ENCODE peak calls at places on chromosomes 4 and X, in seven cellular contexts. One of them, this sample, is unnamed. For H3K9me3, the result is how much of the 10 kb centered on the place peaks cover.

GRCh38 chr4:8739820-8740665 is 131.6 kb downstream of the HMX1 start:
- DNase-seq in MM.1S: no peak
- DNase-seq in neural progenitor cell: no peak
- DNase-seq in HCT116: no peak
- DNase-seq in SK-N-SH: peak
- DNase-seq in PC-3: no peak
- DNase-seq in GM23248: no peak
- DNase-seq in this sample: no peak

GRCh38 chr4:91838181-91838861 is 465.4 kb upstream of the GRID2 start:
- DNase-seq in MM.1S: no peak
- DNase-seq in neural progenitor cell: no peak
- DNase-seq in HCT116: no peak
- DNase-seq in SK-N-SH: no peak
- DNase-seq in PC-3: no peak
- DNase-seq in GM23248: no peak
- DNase-seq in this sample: no peak

GRCh38 chr4:78213218-78213617 is 156.1 kb downstream of the FRAS1 start:
- DNase-seq in MM.1S: no peak
- DNase-seq in neural progenitor cell: no peak
- DNase-seq in HCT116: no peak
- DNase-seq in SK-N-SH: no peak
- DNase-seq in PC-3: no peak
- DNase-seq in GM23248: no peak
- DNase-seq in this sample: no peak

GRCh38 chr4:766559-767283 is 59.2 kb downstream of the CPLX1 start:
- DNase-seq in MM.1S: no peak
- DNase-seq in neural progenitor cell: no peak
- DNase-seq in HCT116: no peak
- DNase-seq in SK-N-SH: peak
- DNase-seq in PC-3: no peak
- DNase-seq in GM23248: no peak
- DNase-seq in this sample: no peak

GRCh38 chrX:70476934-70477733 is 32.5 kb downstream of the DLG3 start:
- DNase-seq in MM.1S: no peak
- DNase-seq in neural progenitor cell: peak
- DNase-seq in HCT116: peak
- DNase-seq in SK-N-SH: no peak
- DNase-seq in PC-3: peak
- DNase-seq in GM23248: peak
- DNase-seq in this sample: no peak

GRCh38 chr4:88107406-88108107 is 50.9 kb downstream of the ABCG2 start:
- DNase-seq in MM.1S: no peak
- DNase-seq in neural progenitor cell: no peak
- DNase-seq in HCT116: no peak
- DNase-seq in SK-N-SH: peak
- DNase-seq in PC-3: peak
- DNase-seq in GM23248: no peak
- DNase-seq in this sample: no peak

GRCh38 chrX:39832211-39832610 is 265.5 kb downstream of the BCOR start:
- DNase-seq in MM.1S: no peak
- DNase-seq in neural progenitor cell: no peak
- DNase-seq in HCT116: no peak
- DNase-seq in SK-N-SH: no peak
- DNase-seq in PC-3: no peak
- DNase-seq in GM23248: no peak
- DNase-seq in this sample: no peak

GRCh38 chr4:110119347-110119746 is 79.1 kb downstream of the ELOVL6 start:
- DNase-seq in MM.1S: no peak
- DNase-seq in neural progenitor cell: no peak
- DNase-seq in HCT116: no peak
- DNase-seq in SK-N-SH: no peak
- DNase-seq in PC-3: peak
- DNase-seq in GM23248: no peak
- DNase-seq in this sample: no peak

GRCh38 chr4:74283614-74284013 is 24.7 kb upstream of the EPGN start:
- DNase-seq in MM.1S: no peak
- DNase-seq in neural progenitor cell: no peak
- DNase-seq in HCT116: peak
- DNase-seq in SK-N-SH: no peak
- DNase-seq in PC-3: peak
- DNase-seq in GM23248: peak
- DNase-seq in this sample: no peak

GRCh38 chr4:2935762-2936743 is 27.2 kb downstream of the NOP14 start:
- DNase-seq in MM.1S: no peak
- DNase-seq in neural progenitor cell: peak
- DNase-seq in HCT116: peak
- DNase-seq in SK-N-SH: no peak
- DNase-seq in PC-3: peak
- DNase-seq in GM23248: peak
- DNase-seq in this sample: peak

GRCh38 chr4:17385403-17385802 is 126.5 kb downstream of the QDPR start:
- DNase-seq in MM.1S: peak
- DNase-seq in neural progenitor cell: no peak
- DNase-seq in HCT116: no peak
- DNase-seq in SK-N-SH: no peak
- DNase-seq in PC-3: no peak
- DNase-seq in GM23248: peak
- DNase-seq in this sample: peak

GRCh38 chrX:16586371-16587112 is 63.4 kb upstream of the S100G start:
- DNase-seq in MM.1S: no peak
- DNase-seq in neural progenitor cell: no peak
- DNase-seq in HCT116: no peak
- DNase-seq in SK-N-SH: no peak
- DNase-seq in PC-3: no peak
- DNase-seq in GM23248: no peak
- DNase-seq in this sample: no peak

GRCh38 chrX:123267220-123267619 is 83.1 kb downstream of the GRIA3 start:
- DNase-seq in MM.1S: no peak
- DNase-seq in neural progenitor cell: no peak
- DNase-seq in HCT116: no peak
- DNase-seq in SK-N-SH: no peak
- DNase-seq in PC-3: no peak
- DNase-seq in GM23248: peak
- DNase-seq in this sample: no peak

GRCh38 chr4:92953462-92953861 is 649.7 kb downstream of the GRID2 start:
- DNase-seq in MM.1S: no peak
- DNase-seq in neural progenitor cell: no peak
- DNase-seq in HCT116: no peak
- DNase-seq in SK-N-SH: no peak
- DNase-seq in PC-3: peak
- DNase-seq in GM23248: no peak
- DNase-seq in this sample: no peak

GRCh38 chrX:120468825-120469525 is at the start of gene LAMP2:
- DNase-seq in MM.1S: peak
- DNase-seq in neural progenitor cell: peak
- DNase-seq in HCT116: peak
- DNase-seq in SK-N-SH: peak
- DNase-seq in PC-3: peak
- DNase-seq in GM23248: peak
- DNase-seq in this sample: peak

GRCh38 chr4:145681518-145681917 is 1.6 kb downstream of the C4orf51 start:
- DNase-seq in MM.1S: no peak
- DNase-seq in neural progenitor cell: no peak
- DNase-seq in HCT116: no peak
- DNase-seq in SK-N-SH: no peak
- DNase-seq in PC-3: no peak
- DNase-seq in GM23248: peak
- DNase-seq in this sample: no peak

GRCh38 chrX:103919336-103919682 is 43.1 kb upstream of the TMSB15B start:
- DNase-seq in MM.1S: peak
- DNase-seq in neural progenitor cell: no peak
- DNase-seq in HCT116: no peak
- DNase-seq in SK-N-SH: no peak
- DNase-seq in PC-3: peak
- DNase-seq in GM23248: peak
- DNase-seq in this sample: peak

GRCh38 chr4:155600246-155600645 is 66.4 kb upstream of the GUCY1A1 start:
- DNase-seq in MM.1S: no peak
- DNase-seq in neural progenitor cell: no peak
- DNase-seq in HCT116: no peak
- DNase-seq in SK-N-SH: no peak
- DNase-seq in PC-3: no peak
- DNase-seq in GM23248: no peak
- DNase-seq in this sample: no peak

GRCh38 chr4:29653221-29653620 is 1066.9 kb upstream of the PCDH7 start:
- DNase-seq in MM.1S: no peak
- DNase-seq in neural progenitor cell: no peak
- DNase-seq in HCT116: no peak
- DNase-seq in SK-N-SH: no peak
- DNase-seq in PC-3: no peak
- DNase-seq in GM23248: no peak
- DNase-seq in this sample: no peak

GRCh38 chr4:113468165-113469022 is 293.1 kb downstream of the CAMK2D start:
- DNase-seq in MM.1S: no peak
- DNase-seq in neural progenitor cell: peak
- DNase-seq in HCT116: peak
- DNase-seq in SK-N-SH: peak
- DNase-seq in PC-3: peak
- DNase-seq in GM23248: peak
- DNase-seq in this sample: no peak

GRCh38 chr4:107854326-107855030 is 29.7 kb downstream of the SGMS2 start:
- DNase-seq in MM.1S: no peak
- DNase-seq in neural progenitor cell: no peak
- DNase-seq in HCT116: no peak
- DNase-seq in SK-N-SH: no peak
- DNase-seq in PC-3: peak
- DNase-seq in GM23248: peak
- DNase-seq in this sample: no peak

GRCh38 chr4:107855723-107856122 is 31.0 kb downstream of the SGMS2 start:
- DNase-seq in MM.1S: no peak
- DNase-seq in neural progenitor cell: no peak
- DNase-seq in HCT116: no peak
- DNase-seq in SK-N-SH: no peak
- DNase-seq in PC-3: no peak
- DNase-seq in GM23248: no peak
- DNase-seq in this sample: no peak

GRCh38 chr4:107850438-107850837 is 25.7 kb downstream of the SGMS2 start:
- DNase-seq in MM.1S: peak
- DNase-seq in neural progenitor cell: no peak
- DNase-seq in HCT116: no peak
- DNase-seq in SK-N-SH: no peak
- DNase-seq in PC-3: no peak
- DNase-seq in GM23248: no peak
- DNase-seq in this sample: no peak

GRCh38 chr4:107856901-107857300 is 32.2 kb downstream of the SGMS2 start:
- DNase-seq in MM.1S: no peak
- DNase-seq in neural progenitor cell: no peak
- DNase-seq in HCT116: no peak
- DNase-seq in SK-N-SH: no peak
- DNase-seq in PC-3: no peak
- DNase-seq in GM23248: no peak
- DNase-seq in this sample: no peak

DNA sequence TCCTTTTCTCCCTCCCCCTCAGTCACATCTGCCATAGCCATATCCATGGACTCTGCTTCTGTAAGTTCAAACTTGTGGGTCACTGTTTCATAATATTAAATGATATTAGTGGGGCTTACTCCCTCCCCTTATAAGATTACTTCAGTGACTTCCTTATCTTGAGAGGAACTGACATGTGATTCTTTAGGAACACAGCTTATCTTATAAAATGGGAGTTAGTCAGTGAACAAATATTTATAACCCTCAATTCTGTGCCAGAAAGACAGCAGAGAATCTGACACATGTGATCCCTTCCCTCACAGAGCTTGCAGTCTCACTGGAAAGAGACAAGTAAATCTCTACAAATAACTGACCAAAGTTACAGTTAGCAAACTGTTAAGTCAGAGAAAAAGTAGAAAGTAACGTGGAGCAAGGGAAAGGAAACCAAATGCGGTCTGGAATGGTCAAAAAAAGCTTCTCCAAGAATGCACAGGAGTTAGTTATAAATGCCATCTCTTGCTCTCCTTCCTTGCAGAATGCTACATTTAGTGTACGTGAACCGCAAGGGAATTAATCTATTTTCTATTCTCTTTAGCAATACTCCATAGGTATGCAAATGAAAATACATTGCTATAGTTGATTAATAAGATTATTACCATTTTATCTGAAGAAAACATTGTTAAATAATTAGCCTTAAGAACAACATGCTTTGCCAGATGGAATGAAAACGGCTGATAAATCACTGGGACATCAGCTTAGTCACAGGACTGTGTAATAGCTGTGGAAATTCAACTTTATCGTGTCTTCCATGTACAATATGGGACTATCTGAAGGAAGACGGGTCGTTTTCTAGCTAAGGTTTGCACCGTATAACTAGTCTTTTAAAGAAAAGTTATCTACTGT is 29.0 kb downstream of the SGMS2 start:
- DNase-seq in MM.1S: no peak
- DNase-seq in neural progenitor cell: no peak
- DNase-seq in HCT116: peak
- DNase-seq in SK-N-SH: no peak
- DNase-seq in PC-3: peak
- DNase-seq in GM23248: peak
- DNase-seq in this sample: no peak
- H3K4me3 ChIP-seq in MM.1S: no peak
- H3K4me3 ChIP-seq in neural progenitor cell: no peak
- H3K4me3 ChIP-seq in HCT116: no peak
- H3K4me3 ChIP-seq in SK-N-SH: no peak
- H3K4me3 ChIP-seq in PC-3: peak
- H3K4me3 ChIP-seq in GM23248: peak
- H3K4me3 ChIP-seq in this sample: no peak

GRCh38 chrX:75642811-75643361 is 120.0 kb upstream of the ZDHHC15 start:
- DNase-seq in MM.1S: peak
- DNase-seq in neural progenitor cell: no peak
- DNase-seq in HCT116: no peak
- DNase-seq in SK-N-SH: no peak
- DNase-seq in PC-3: no peak
- DNase-seq in GM23248: no peak
- DNase-seq in this sample: no peak
- H3K9me3 ChIP-seq in MM.1S: under half
- H3K9me3 ChIP-seq in neural progenitor cell: under half
- H3K9me3 ChIP-seq in HCT116: under half
- H3K9me3 ChIP-seq in SK-N-SH: under half
- H3K9me3 ChIP-seq in PC-3: under half
- H3K9me3 ChIP-seq in GM23248: under half
- H3K9me3 ChIP-seq in this sample: under half

DNA sequence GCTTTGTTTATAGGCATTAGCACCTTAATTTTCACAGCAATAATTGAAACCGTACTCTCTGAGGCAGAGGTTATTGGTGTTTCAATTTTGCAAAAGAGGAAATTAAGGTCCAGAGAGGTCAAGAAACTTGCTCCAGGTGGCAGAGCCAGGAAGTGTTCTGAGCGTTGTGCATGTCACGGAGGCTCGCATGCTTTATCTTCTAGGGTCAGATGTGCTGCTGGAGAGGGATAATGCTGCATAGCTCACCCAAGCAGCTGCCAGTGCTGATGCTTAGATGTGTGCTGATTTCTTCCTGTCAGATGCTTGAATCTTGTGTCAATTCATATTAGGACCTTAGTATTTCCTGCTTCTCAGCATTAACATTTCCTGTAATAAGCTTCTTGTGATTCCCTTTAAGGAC is 13.0 kb upstream of the FGF5 start:
- DNase-seq in MM.1S: no peak
- DNase-seq in neural progenitor cell: no peak
- DNase-seq in HCT116: no peak
- DNase-seq in SK-N-SH: no peak
- DNase-seq in PC-3: no peak
- DNase-seq in GM23248: no peak
- DNase-seq in this sample: no peak
- TF ChIP-seq EZH2phosphoT487 in MM.1S: no peak
- TF ChIP-seq EZH2phosphoT487 in neural progenitor cell: no peak
- TF ChIP-seq EZH2phosphoT487 in HCT116: no peak
- TF ChIP-seq EZH2phosphoT487 in SK-N-SH: no peak
- TF ChIP-seq EZH2phosphoT487 in PC-3: no peak
- TF ChIP-seq EZH2phosphoT487 in GM23248: no peak
- TF ChIP-seq EZH2phosphoT487 in this sample: no peak

GRCh38 chr4:153142700-153143438 is 61.4 kb upstream of the TRIM2 start:
- DNase-seq in MM.1S: peak
- DNase-seq in neural progenitor cell: peak
- DNase-seq in HCT116: peak
- DNase-seq in SK-N-SH: peak
- DNase-seq in PC-3: peak
- DNase-seq in GM23248: peak
- DNase-seq in this sample: peak
- H3K4me3 ChIP-seq in MM.1S: no peak
- H3K4me3 ChIP-seq in neural progenitor cell: no peak
- H3K4me3 ChIP-seq in HCT116: no peak
- H3K4me3 ChIP-seq in SK-N-SH: peak
- H3K4me3 ChIP-seq in PC-3: peak
- H3K4me3 ChIP-seq in GM23248: peak
- H3K4me3 ChIP-seq in this sample: no peak

This sample was measured in OCI-LY7.